ENCODE peak calls at places on chromosomes 6 and 20, in seven cellular contexts. E is AG04450, U is body of pancreas, A is tibial artery, V is RWPE1, S is lung, D is astrocyte of the cerebellum. W is an unnamed sample.
A peak's percentile ranks its signal among the peaks of the same experiment; 100 is the strongest.

GRCh38 chr6:18207949-18208348 is 52.7 kb downstream of the KDM1B start:
- DNase-seq in D (no peak), U (no peak), E (no peak), V (no peak), S (no peak), A (no peak), W (no peak)

GRCh38 chr6:96811670-96812069 is 25.6 kb downstream of the GPR63 start:
- DNase-seq in A (no peak), E (no peak), V (no peak), D (no peak), S (no peak), U (no peak), W (no peak)

GRCh38 chr6:47592466-47592865 is 105.9 kb upstream of the ADGRF4 start:
- DNase-seq in D (no peak), U (no peak), V (no peak), E (no peak), A (no peak), S (no peak), W (no peak)

GRCh38 chr20:37932074-37932473 is 29.1 kb downstream of the VSTM2L start:
- DNase-seq in V (no peak), A (no peak), D (no peak), U (no peak), S (no peak), E (no peak), W (no peak)

GRCh38 chr6:161254126-161254753 is 19.6 kb downstream of the AGPAT4 start:
- DNase-seq in D (no peak), U (no peak), V (no peak), E (no peak), S (no peak), A (no peak), W (no peak)

GRCh38 chr6:108746411-108746810 is 101.8 kb upstream of the ARMC2 start:
- DNase-seq in A (no peak), D (no peak), V (peak; percentile 77), E (no peak), S (no peak), U (peak; percentile 60), W (no peak)

GRCh38 chr6:138593100-138593877 is 94.0 kb upstream of the NHSL1 start:
- DNase-seq in E (peak; percentile 90), D (peak; percentile 97), V (peak; percentile 84), S (peak; percentile 53), U (peak; percentile 21), A (peak; percentile 70), W (peak; percentile 36)

GRCh38 chr6:81929828-81930227 is 177.3 kb upstream of the TENT5A start:
- DNase-seq in E (no peak), U (no peak), A (no peak), D (peak; percentile 76), S (no peak), V (no peak), W (no peak)

GRCh38 chr6:100880149-100880900 is 804 bp downstream of the ASCC3 start:
- DNase-seq in E (no peak), V (peak; percentile 20), D (no peak), U (peak; percentile 19), S (no peak), A (no peak), W (no peak)

GRCh38 chr20:17625246-17626051 is 55.6 kb downstream of the DSTN start:
- DNase-seq in S (no peak), D (no peak), A (peak; percentile 19), E (no peak), U (no peak), V (no peak), W (no peak)

GRCh38 chr6:77124604-77125003 is 338.7 kb downstream of the HTR1B start:
- DNase-seq in V (no peak), D (no peak), A (no peak), S (no peak), E (no peak), U (no peak), W (no peak)

GRCh38 chr20:5270608-5271007 is 46.1 kb downstream of the PROKR2 start:
- DNase-seq in V (no peak), U (no peak), D (no peak), E (no peak), A (no peak), S (no peak), W (no peak)

GRCh38 chr6:39508513-39508912 is 186.0 kb upstream of the KCNK16 start:
- DNase-seq in D (no peak), U (no peak), A (no peak), E (no peak), V (no peak), S (no peak), W (no peak)

GRCh38 chr6:4346659-4347333 is 211.4 kb upstream of the ECI2 start:
- DNase-seq in E (no peak), A (no peak), S (no peak), D (no peak), U (no peak), V (no peak), W (no peak)

GRCh38 chr6:126374372-126374771 is 34.5 kb downstream of the CENPW start:
- DNase-seq in V (no peak), D (no peak), A (no peak), U (no peak), E (no peak), S (no peak), W (no peak)

GRCh38 chr20:56788671-56789610 is 159.8 kb downstream of the TFAP2C start:
- DNase-seq in A (no peak), U (no peak), E (no peak), D (no peak), S (no peak), V (no peak), W (no peak)

GRCh38 chr6:154156135-154156948 is 117.3 kb downstream of the OPRM1 start:
- DNase-seq in E (no peak), S (peak; percentile 59), D (no peak), V (no peak), U (peak; percentile 62), A (no peak), W (no peak)

GRCh38 chr20:16518068-16518783 is 55.0 kb downstream of the KIF16B start:
- DNase-seq in D (peak; percentile 12), E (peak; percentile 7), S (peak; percentile 43), U (peak; percentile 42), A (no peak), V (peak; percentile 79), W (no peak)

GRCh38 chr6:64081459-64081858 is 445.9 kb downstream of the PHF3 start:
- DNase-seq in A (no peak), V (no peak), S (no peak), D (no peak), E (no peak), U (no peak), W (no peak)

GRCh38 chr20:17494201-17494600 is 37.0 kb downstream of the BFSP1 start:
- DNase-seq in V (no peak), S (no peak), U (no peak), E (no peak), D (no peak), A (no peak), W (no peak)

GRCh38 chr6:111724505-111724904 is 118.8 kb upstream of the TRAF3IP2 start:
- DNase-seq in V (no peak), U (no peak), A (no peak), E (no peak), S (no peak), D (no peak), W (no peak)

GRCh38 chr6:88220493-88220892 is 54.3 kb upstream of the CNR1 start:
- DNase-seq in D (peak; percentile 11), V (peak; percentile 18), A (no peak), E (no peak), U (no peak), S (no peak), W (no peak)

GRCh38 chr6:82144007-82144851 is 103.3 kb downstream of the IBTK start:
- DNase-seq in A (peak; percentile 36), V (peak; percentile 87), D (peak; percentile 74), U (peak; percentile 17), S (no peak), E (peak; percentile 73), W (peak; percentile 31)

GRCh38 chr6:7261030-7261841 is 51.8 kb downstream of the SSR1 start:
- DNase-seq in D (peak; percentile 49), S (peak; percentile 87), V (peak; percentile 96), A (peak; percentile 77), U (peak; percentile 89), E (peak; percentile 62), W (peak; percentile 37)

GRCh38 chr6:147103641-147104040 is 100.6 kb upstream of the STXBP5 start:
- DNase-seq in D (no peak), A (no peak), V (no peak), S (no peak), U (no peak), E (no peak), W (no peak)

GRCh38 chr6:1406306-1407058 is 17.1 kb downstream of the FOXF2 start:
- DNase-seq in S (no peak), V (no peak), U (no peak), A (no peak), E (no peak), D (peak; percentile 12), W (no peak)

GRCh38 chr6:116969211-116969863 is 92.3 kb downstream of the RFX6 start:
- DNase-seq in S (no peak), U (peak; percentile 42), D (peak; percentile 48), A (no peak), V (peak; percentile 66), E (peak; percentile 3), W (no peak)

GRCh38 chr20:371755-372542 is 8.6 kb upstream of the TRIB3 start:
- DNase-seq in E (no peak), V (peak; percentile 80), D (no peak), S (peak; percentile 92), A (peak; percentile 43), U (peak; percentile 92), W (no peak)

GRCh38 chr20:35823937-35824336 is 52.1 kb downstream of the PHF20 start:
- DNase-seq in S (no peak), D (no peak), U (no peak), V (no peak), A (no peak), E (no peak), W (no peak)

GRCh38 chr6:79127660-79128059 is 49.6 kb upstream of the PHIP start:
- DNase-seq in E (no peak), V (no peak), U (no peak), A (no peak), D (no peak), S (no peak), W (no peak)
- TF ChIP-seq CTCF in E (no peak), V (no peak), U (no peak), A (no peak), D (no peak), S (no peak), W (no peak)

DNA sequence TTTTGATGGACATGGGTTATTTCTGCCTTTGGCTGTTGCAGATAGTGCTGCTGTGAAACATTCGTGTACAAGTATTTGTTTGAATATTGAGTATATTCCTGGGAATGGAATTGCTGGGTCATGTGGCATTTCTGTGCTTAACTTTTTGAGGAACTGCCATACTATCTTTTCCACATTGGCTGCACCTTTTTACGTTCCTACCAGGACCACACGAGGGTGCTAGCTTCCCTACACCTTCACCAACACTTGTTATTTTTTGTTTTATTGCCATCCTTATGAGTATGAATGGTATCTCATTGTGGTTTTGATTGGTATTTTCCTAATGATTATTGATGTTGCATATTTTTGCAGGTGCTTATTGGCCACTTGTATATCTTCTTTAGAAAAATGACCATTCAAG is 47.8 kb upstream of the PLCG1 start:
- DNase-seq in A (no peak), U (no peak), S (no peak), D (no peak), E (no peak), V (no peak), W (no peak)
- TF ChIP-seq CTCF in A (no peak), U (no peak), S (no peak), D (no peak), E (no peak), V (no peak), W (no peak)

GRCh38 chr6:11778042-11778441 is 561 bp downstream of the ADTRP start:
- DNase-seq in E (no peak), S (no peak), A (no peak), U (no peak), D (no peak), V (no peak), W (no peak)
- TF ChIP-seq CTCF in E (no peak), S (no peak), A (no peak), U (no peak), D (no peak), V (no peak), W (no peak)

GRCh38 chr6:156917213-156917612 is 140.0 kb downstream of the ARID1B start:
- DNase-seq in V (no peak), D (no peak), S (no peak), A (no peak), U (no peak), E (no peak), W (no peak)
- TF ChIP-seq CTCF in V (no peak), D (no peak), S (no peak), A (no peak), U (no peak), E (no peak), W (no peak)